ENCODE peak calls at places on chromosomes 4 and X, in seven cellular contexts. I is Panc1, F is stomach, G is K562, V is spleen, A is endothelial cell of umbilical vein, L is SK-N-MC. P is an unnamed sample. For H3K9me3, the result is how much of the 10 kb centered on the place peaks cover.

GRCh38 chr4:186772936-186773335 is 49.3 kb upstream of the FAT1 start:
- DNase-seq in I (no peak), F (no peak), G (no peak), V (no peak), A (no peak), L (no peak), P (no peak)

GRCh38 chr4:130747842-130748241 is 1651.9 kb downstream of the C4orf33 start:
- DNase-seq in I (no peak), F (no peak), G (no peak), V (no peak), A (no peak), L (peak), P (no peak)

GRCh38 chr4:53714377-53715140 is 123.3 kb upstream of the LNX1 start:
- DNase-seq in I (no peak), F (no peak), G (no peak), V (no peak), A (no peak), L (no peak), P (no peak)

GRCh38 chr4:175560628-175561027 is 251.4 kb downstream of the GPM6A start:
- DNase-seq in I (peak), F (no peak), G (no peak), V (no peak), A (no peak), L (peak), P (no peak)

GRCh38 chr4:155629183-155629825 is 37.3 kb upstream of the GUCY1A1 start:
- DNase-seq in I (no peak), F (no peak), G (no peak), V (no peak), A (peak), L (no peak), P (no peak)

GRCh38 chr4:109365944-109366343 is 63.5 kb upstream of the COL25A1 start:
- DNase-seq in I (no peak), F (no peak), G (no peak), V (no peak), A (peak), L (no peak), P (no peak)

GRCh38 chr4:83109480-83110221 is 4.9 kb downstream of the PLAC8 start:
- DNase-seq in I (no peak), F (peak), G (no peak), V (peak), A (peak), L (no peak), P (no peak)

GRCh38 chr4:3371038-3371437 is 70.7 kb upstream of the HGFAC start:
- DNase-seq in I (no peak), F (no peak), G (no peak), V (peak), A (peak), L (no peak), P (peak)

GRCh38 chrX:136816970-136817369 is 36.2 kb upstream of the ARHGEF6 start:
- DNase-seq in I (peak), F (no peak), G (no peak), V (no peak), A (no peak), L (no peak), P (no peak)

GRCh38 chr4:164753873-164754488 is at the start of gene SMIM31:
- DNase-seq in I (no peak), F (no peak), G (no peak), V (no peak), A (no peak), L (no peak), P (no peak)

GRCh38 chrX:45506149-45506768 is 305.6 kb upstream of the DIPK2B start:
- DNase-seq in I (no peak), F (no peak), G (no peak), V (no peak), A (peak), L (no peak), P (no peak)

GRCh38 chr4:99723555-99724450 is 66.2 kb upstream of the C4orf54 start:
- DNase-seq in I (no peak), F (peak), G (peak), V (no peak), A (peak), L (no peak), P (no peak)

GRCh38 chrX:128759745-128760144 is 707.5 kb upstream of the ACTRT1 start:
- DNase-seq in I (peak), F (no peak), G (no peak), V (no peak), A (no peak), L (no peak), P (no peak)

GRCh38 chrX:23788946-23789345 is 6.0 kb downstream of the SAT1 start:
- DNase-seq in I (no peak), F (no peak), G (no peak), V (no peak), A (no peak), L (no peak), P (no peak)

GRCh38 chr4:168731006-168731636 is 234.3 kb downstream of the PALLD start:
- DNase-seq in I (no peak), F (no peak), G (no peak), V (no peak), A (no peak), L (no peak), P (no peak)

GRCh38 chrX:2703991-2704369 is 12.9 kb downstream of the CD99 start:
- DNase-seq in I (no peak), F (no peak), G (no peak), V (no peak), A (peak), L (no peak), P (no peak)

GRCh38 chr4:53905281-53905934 is 159.0 kb downstream of the CHIC2 start:
- DNase-seq in I (no peak), F (no peak), G (no peak), V (no peak), A (no peak), L (no peak), P (peak)

GRCh38 chr4:13476915-13477314 is 7.2 kb downstream of the RAB28 start:
- DNase-seq in I (no peak), F (no peak), G (no peak), V (no peak), A (peak), L (no peak), P (no peak)

GRCh38 chr4:140092094-140092820 is 61.7 kb downstream of the MAML3 start:
- DNase-seq in I (no peak), F (peak), G (no peak), V (peak), A (peak), L (no peak), P (no peak)

GRCh38 chr4:27084685-27085356 is 224.2 kb downstream of the STIM2 start:
- DNase-seq in I (no peak), F (peak), G (peak), V (no peak), A (peak), L (no peak), P (no peak)

GRCh38 chr4:142615324-142615665 is 230.8 kb downstream of the INPP4B start:
- DNase-seq in I (no peak), F (no peak), G (no peak), V (no peak), A (no peak), L (no peak), P (no peak)

GRCh38 chrX:109873576-109873975 is 129.3 kb upstream of the TMEM164 start:
- DNase-seq in I (no peak), F (no peak), G (no peak), V (no peak), A (no peak), L (no peak), P (no peak)

GRCh38 chr4:86452323-86452995 is 92.6 kb upstream of the MAPK10 start:
- DNase-seq in I (no peak), F (no peak), G (no peak), V (no peak), A (no peak), L (no peak), P (no peak)

GRCh38 chr4:169963998-169964397 is 62.2 kb downstream of the MFAP3L start:
- DNase-seq in I (no peak), F (no peak), G (no peak), V (no peak), A (no peak), L (no peak), P (no peak)

GRCh38 chrX:120604359-120604782 is 470 bp downstream of the MCTS1 start:
- DNase-seq in I (no peak), F (no peak), G (peak), V (no peak), A (peak), L (no peak), P (no peak)

GRCh38 chr4:105433421-105433820 is 40.4 kb downstream of the PPA2 start:
- DNase-seq in I (no peak), F (no peak), G (no peak), V (no peak), A (no peak), L (no peak), P (no peak)

GRCh38 chr4:168514249-168514852 is 17.5 kb downstream of the PALLD start:
- DNase-seq in I (no peak), F (no peak), G (no peak), V (no peak), A (peak), L (peak), P (no peak)

GRCh38 chr4:13859423-13859822 is 231.9 kb upstream of the BOD1L1 start:
- DNase-seq in I (no peak), F (no peak), G (no peak), V (no peak), A (no peak), L (no peak), P (no peak)

GRCh38 chr4:92255920-92256244 is 47.9 kb upstream of the GRID2 start:
- DNase-seq in I (no peak), F (no peak), G (no peak), V (no peak), A (no peak), L (no peak), P (no peak)

GRCh38 chr4:17276821-17277220 is 235.1 kb downstream of the QDPR start:
- DNase-seq in I (no peak), F (no peak), G (no peak), V (no peak), A (peak), L (no peak), P (no peak)

GRCh38 chr4:117447925-117448324 is 362.5 kb upstream of the TRAM1L1 start:
- DNase-seq in I (no peak), F (no peak), G (no peak), V (no peak), A (no peak), L (no peak), P (no peak)

GRCh38 chrX:149131780-149132179 is 373.3 kb downstream of the IDS start:
- DNase-seq in I (no peak), F (no peak), G (no peak), V (no peak), A (no peak), L (no peak), P (no peak)

GRCh38 chr4:25320374-25321172 is 8.0 kb downstream of the ZCCHC4 start:
- DNase-seq in I (no peak), F (no peak), G (no peak), V (no peak), A (no peak), L (no peak), P (no peak)

GRCh38 chrX:13223868-13224555 is 95.8 kb downstream of the ATXN3L start:
- DNase-seq in I (peak), F (no peak), G (no peak), V (no peak), A (peak), L (peak), P (no peak)

GRCh38 chr4:38563703-38564490 is 100.1 kb upstream of the KLF3 start:
- DNase-seq in I (no peak), F (no peak), G (no peak), V (no peak), A (no peak), L (no peak), P (peak)

GRCh38 chrX:132375941-132376340 is 112.9 kb downstream of the MBNL3 start:
- DNase-seq in I (no peak), F (no peak), G (no peak), V (no peak), A (peak), L (no peak), P (no peak)
- H3K9me3 ChIP-seq in I (under half), F (under half), G (under half), V (under half), A (under half), L (under half), P (under half)

DNA sequence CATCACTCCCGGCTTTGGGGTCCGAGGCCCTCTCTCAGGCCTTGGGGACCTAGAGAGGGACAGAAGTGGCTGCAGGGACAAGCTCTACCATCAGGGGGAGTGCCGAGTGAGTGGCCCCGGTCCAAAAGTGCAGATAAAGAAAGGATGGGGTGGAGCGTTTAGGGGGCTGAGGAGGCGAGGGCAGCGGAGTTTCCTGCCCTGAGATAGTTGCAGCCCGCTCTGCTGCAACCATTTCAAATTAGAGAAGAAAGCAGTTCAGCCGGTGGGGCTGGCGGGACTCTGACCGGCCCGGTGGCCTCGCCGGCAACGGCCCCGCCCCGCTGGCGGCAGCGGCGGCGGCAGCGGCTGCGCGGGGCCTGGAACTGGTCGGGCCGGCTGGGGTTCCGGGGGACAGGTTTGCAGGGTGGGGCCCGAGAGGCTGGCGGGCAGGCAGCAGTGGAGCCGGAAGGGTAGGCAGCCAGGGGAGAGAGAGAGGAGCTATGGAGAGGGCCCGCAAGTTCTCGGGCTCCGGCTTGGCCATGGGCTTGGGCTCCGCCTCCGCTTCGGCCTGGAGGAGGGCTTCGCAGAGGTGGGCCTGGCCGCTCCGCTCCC is 7.6 kb downstream of the DLG3 start:
- DNase-seq in I (no peak), F (peak), G (peak), V (peak), A (peak), L (no peak), P (no peak)
- TF ChIP-seq POLR2AphosphoS5 in I (no peak), F (no peak), G (no peak), V (no peak), A (no peak), L (no peak), P (peak)

GRCh38 chrX:43878902-43879526 is 3.2 kb downstream of the MAOB start:
- DNase-seq in I (no peak), F (no peak), G (no peak), V (no peak), A (no peak), L (no peak), P (no peak)
- H3K27ac ChIP-seq in I (no peak), F (no peak), G (no peak), V (no peak), A (no peak), L (no peak), P (peak)

GRCh38 chr4:150033109-150033508 is 45.1 kb upstream of the DCLK2 start:
- DNase-seq in I (no peak), F (no peak), G (no peak), V (no peak), A (no peak), L (no peak), P (no peak)
- H3K9me3 ChIP-seq in I (under half), F (under half), G (under half), V (under half), A (under half), L (under half), P (under half)

GRCh38 chr4:183300070-183300469 is 20.0 kb downstream of the CLDN22 start:
- DNase-seq in I (no peak), F (no peak), G (no peak), V (no peak), A (peak), L (no peak), P (no peak)

GRCh38 chr4:183299464-183299863 is 20.6 kb downstream of the CLDN22 start:
- DNase-seq in I (no peak), F (no peak), G (no peak), V (no peak), A (peak), L (no peak), P (no peak)

GRCh38 chr4:183295711-183296110 is 24.4 kb downstream of the CLDN22 start:
- DNase-seq in I (no peak), F (no peak), G (no peak), V (no peak), A (no peak), L (no peak), P (no peak)

GRCh38 chr4:183300660-183301059 is 19.4 kb downstream of the CLDN22 start:
- DNase-seq in I (no peak), F (no peak), G (no peak), V (no peak), A (peak), L (no peak), P (no peak)

DNA sequence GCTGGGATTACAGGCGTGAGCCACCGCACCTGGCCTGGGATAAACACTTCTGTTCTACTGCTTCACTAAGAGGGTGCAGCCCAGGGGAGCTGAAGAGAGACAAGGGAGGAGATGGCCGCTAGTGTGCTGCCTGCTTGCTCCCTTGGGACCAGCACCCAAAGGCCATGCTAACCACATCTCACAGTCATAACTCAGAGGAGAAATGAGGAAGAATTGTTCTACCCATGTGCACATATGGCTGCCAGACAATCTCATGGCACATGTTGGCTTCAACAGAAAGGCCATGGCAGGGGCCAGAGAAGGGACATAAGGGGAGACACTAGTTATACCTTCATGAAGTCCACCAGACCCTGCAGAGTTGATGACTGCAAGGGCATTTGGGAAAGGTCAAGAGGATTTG is 22.4 kb downstream of the CLDN22 start:
- DNase-seq in I (no peak), F (no peak), G (no peak), V (no peak), A (no peak), L (no peak), P (no peak)
- TF ChIP-seq POLR2AphosphoS5 in I (no peak), F (no peak), G (no peak), V (no peak), A (no peak), L (no peak), P (no peak)

GRCh38 chr4:385934-386707 is 48.5 kb downstream of the ZNF141 start:
- DNase-seq in I (no peak), F (no peak), G (no peak), V (no peak), A (no peak), L (no peak), P (no peak)

GRCh38 chr4:384311-385010 is 46.8 kb downstream of the ZNF141 start:
- DNase-seq in I (no peak), F (no peak), G (no peak), V (no peak), A (no peak), L (no peak), P (no peak)

DNA sequence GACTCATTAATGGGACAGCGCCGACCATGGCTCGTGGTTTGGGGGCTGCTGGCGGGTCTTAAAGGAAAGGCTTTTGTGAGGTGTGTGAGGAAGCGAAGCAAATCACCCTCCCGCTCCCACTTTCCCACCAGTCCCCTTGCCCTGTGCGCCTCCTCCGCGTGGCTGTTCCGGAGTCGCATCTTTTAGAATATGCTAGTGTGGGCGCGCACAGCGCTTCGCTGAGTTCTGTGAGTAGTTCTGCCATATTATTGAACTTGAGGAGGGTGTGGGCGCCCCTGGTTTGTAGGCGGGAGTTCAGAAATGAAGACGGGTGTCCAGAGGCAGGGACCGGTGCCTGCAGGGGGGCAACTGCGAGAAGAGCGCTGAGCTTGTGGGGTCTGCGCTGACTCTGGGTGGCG is 49.1 kb downstream of the ZNF141 start:
- DNase-seq in I (no peak), F (no peak), G (no peak), V (no peak), A (no peak), L (no peak), P (no peak)
- H3K27ac ChIP-seq in I (no peak), F (no peak), G (no peak), V (no peak), A (no peak), L (no peak), P (no peak)